ENCODE peak calls at places on chromosomes 1 and 21, in four cellular contexts. G is dorsolateral prefrontal cortex, P is HCEC 1CT, U is T-cell. I is an unnamed sample.

GRCh38 chr1:243924188-243924587 is 74.1 kb upstream of the AKT3 start:
- DNase-seq in P (peak), G (no peak), U (no peak), I (no peak)

GRCh38 chr1:21313886-21314796 is 23.9 kb upstream of the ECE1 start:
- DNase-seq in P (no peak), U (no peak), G (no peak), I (no peak)

GRCh38 chr21:45558044-45558721 is 15.9 kb upstream of the SLC19A1 start:
- DNase-seq in U (no peak), G (peak), P (no peak), I (no peak)

GRCh38 chr1:165288301-165289120 is 68.0 kb downstream of the LMX1A start:
- DNase-seq in P (no peak), U (no peak), G (no peak), I (no peak)

GRCh38 chr21:42820513-42821465 is 58.5 kb downstream of the WDR4 start:
- DNase-seq in U (no peak), P (no peak), G (no peak), I (no peak)

GRCh38 chr1:59076612-59077011 is 220.3 kb upstream of the FGGY start:
- DNase-seq in U (no peak), P (peak), G (no peak), I (no peak)

GRCh38 chr21:33780631-33781030 is 135.0 kb downstream of the ATP5PO start:
- DNase-seq in G (no peak), P (no peak), U (no peak), I (no peak)

GRCh38 chr1:46489638-46490602 is at the start of gene DMBX1:
- DNase-seq in P (no peak), U (no peak), G (no peak), I (no peak)

GRCh38 chr1:184284900-184285299 is 101.9 kb upstream of the C1orf21 start:
- DNase-seq in P (no peak), G (no peak), U (no peak), I (no peak)

GRCh38 chr21:43340491-43341348 is 86.2 kb downstream of the SIK1 start:
- DNase-seq in P (peak), G (no peak), U (no peak), I (no peak)

GRCh38 chr1:167548059-167548932 is 5.3 kb downstream of the CREG1 start:
- DNase-seq in G (no peak), U (no peak), P (peak), I (no peak)

GRCh38 chr21:45430521-45431501 is 25.8 kb downstream of the COL18A1 start:
- DNase-seq in U (no peak), G (no peak), P (no peak), I (no peak)

GRCh38 chr1:235442788-235443429 is 61.3 kb downstream of the B3GALNT2 start:
- DNase-seq in P (peak), G (no peak), U (no peak), I (no peak)

GRCh38 chr1:38123356-38123755 is 76.8 kb upstream of the POU3F1 start:
- DNase-seq in G (no peak), P (no peak), U (no peak), I (no peak)

GRCh38 chr1:241834733-241835377 is 13.1 kb upstream of the EXO1 start:
- DNase-seq in P (peak), G (no peak), U (no peak), I (no peak)

GRCh38 chr1:9589144-9589718 is 520 bp downstream of the TMEM201 start:
- DNase-seq in U (peak), P (peak), G (no peak), I (no peak)

GRCh38 chr21:42132183-42132582 is 61.1 kb downstream of the UMODL1 start:
- DNase-seq in G (no peak), U (no peak), P (no peak), I (no peak)

GRCh38 chr1:32773764-32774463 is 43.2 kb downstream of the YARS1 start:
- DNase-seq in G (no peak), U (no peak), P (no peak), I (no peak)

GRCh38 chr1:159261726-159262494 is 40.2 kb upstream of the FCER1A start:
- DNase-seq in U (no peak), P (no peak), G (no peak), I (no peak)

GRCh38 chr1:200130552-200130951 is 103.0 kb downstream of the NR5A2 start:
- DNase-seq in U (no peak), P (no peak), G (no peak), I (no peak)

GRCh38 chr1:54818461-54819194 is 17.5 kb upstream of the TTC22 start:
- DNase-seq in G (no peak), P (no peak), U (no peak), I (no peak)

GRCh38 chr1:200856716-200857352 is 15.9 kb upstream of the GPR25 start:
- DNase-seq in U (no peak), G (no peak), P (peak), I (no peak)

GRCh38 chr1:175877939-175878730 is 134.7 kb upstream of the TNR start:
- DNase-seq in G (peak), U (no peak), P (no peak), I (no peak)

GRCh38 chr1:78279051-78279450 is 211.7 kb upstream of the PTGFR start:
- DNase-seq in G (no peak), U (no peak), P (peak), I (no peak)

GRCh38 chr1:38129971-38130370 is 83.4 kb upstream of the POU3F1 start:
- DNase-seq in P (peak), U (no peak), G (no peak), I (no peak)

GRCh38 chr21:43916076-43916475 is 51.1 kb downstream of the AGPAT3 start:
- DNase-seq in U (no peak), G (peak), P (no peak), I (no peak)

GRCh38 chr1:175725684-175726083 is 17.7 kb downstream of the TNR start:
- DNase-seq in G (no peak), P (no peak), U (no peak), I (no peak)

GRCh38 chr1:173300249-173301044 is 93.3 kb upstream of the TNFSF4 start:
- DNase-seq in G (no peak), U (no peak), P (peak), I (no peak)

I was measured in GM18507.